ENCODE peak calls at places on chromosomes 7 and 10, in four cellular contexts. K, F, Z and C are unnamed samples.

GRCh38 chr10:11242443-11243386 is 225.0 kb downstream of the CELF2 start:
- DNase-seq in Z (no peak), F (no peak), K (no peak), C (no peak)

GRCh38 chr10:77687018-77687417 is 49.4 kb upstream of the KCNMA1 start:
- DNase-seq in K (no peak), Z (no peak), F (no peak), C (no peak)

GRCh38 chr10:47348138-47348651 is at the start of gene RBP3:
- DNase-seq in Z (no peak), F (no peak), K (no peak), C (no peak)

GRCh38 chr10:4501306-4501705 is 324.7 kb upstream of the AKR1E2 start:
- DNase-seq in Z (no peak), F (no peak), K (no peak), C (no peak)

GRCh38 chr7:94087664-94088352 is 83.7 kb upstream of the BET1 start:
- DNase-seq in Z (peak; percentile 60), K (peak; percentile 38), F (peak; percentile 15), C (peak; percentile 20)

GRCh38 chr7:112945046-112945445 is 141.6 kb downstream of the GPR85 start:
- DNase-seq in Z (no peak), F (no peak), K (no peak), C (no peak)

GRCh38 chr7:103573479-103574058 is 127.6 kb upstream of the SLC26A5 start:
- DNase-seq in F (no peak), Z (peak; percentile 8), K (no peak), C (no peak)

GRCh38 chr10:110426294-110427153 is 71.2 kb upstream of the DUSP5 start:
- DNase-seq in F (no peak), Z (no peak), K (no peak), C (no peak)

GRCh38 chr10:71831646-71832552 is 19.2 kb downstream of the PSAP start:
- DNase-seq in K (no peak), F (no peak), Z (no peak), C (no peak)

GRCh38 chr10:125209591-125210373 is 49.4 kb upstream of the CTBP2 start:
- DNase-seq in K (no peak), Z (no peak), F (no peak), C (no peak)

GRCh38 chr10:119341236-119342016 is 134.1 kb downstream of the GRK5 start:
- DNase-seq in F (no peak), Z (no peak), K (no peak), C (no peak)

GRCh38 chr10:119970107-119970506 is 77.6 kb downstream of the SEC23IP start:
- DNase-seq in F (no peak), K (no peak), Z (no peak), C (no peak)

GRCh38 chr7:149133311-149133710 is 7.2 kb upstream of the ZNF425 start:
- DNase-seq in F (no peak), Z (no peak), K (no peak), C (no peak)

GRCh38 chr7:34320926-34321609 is 336.9 kb upstream of the NPSR1 start:
- DNase-seq in K (peak; percentile 67), Z (peak; percentile 19), F (peak; percentile 17), C (no peak)

GRCh38 chr7:48176356-48176893 is 5.2 kb downstream of the ABCA13 start:
- DNase-seq in Z (no peak), F (no peak), K (no peak), C (no peak)

GRCh38 chr10:70106958-70107791 is 25.4 kb downstream of the AIFM2 start:
- DNase-seq in F (no peak), K (peak; percentile 61), Z (no peak), C (peak; percentile 38)

GRCh38 chr7:113078321-113078720 is 8.3 kb downstream of the GPR85 start:
- DNase-seq in K (no peak), Z (no peak), F (no peak), C (no peak)

GRCh38 chr7:128453836-128454804 is 1.6 kb upstream of the HILPDA start:
- DNase-seq in K (peak; percentile 75), Z (no peak), F (no peak), C (peak; percentile 65)

GRCh38 chr10:76736848-76737495 is 900.6 kb downstream of the KCNMA1 start:
- DNase-seq in K (no peak), Z (no peak), F (no peak), C (no peak)

GRCh38 chr7:151708610-151709009 is 168.3 kb downstream of the PRKAG2 start:
- DNase-seq in K (no peak), F (no peak), Z (no peak), C (no peak)

GRCh38 chr10:85532821-85533220 is 833.8 kb downstream of the GRID1 start:
- DNase-seq in F (no peak), K (no peak), Z (no peak), C (no peak)

GRCh38 chr10:3764626-3765375 is 20.2 kb downstream of the KLF6 start:
- DNase-seq in Z (peak; percentile 50), K (no peak), F (peak; percentile 41), C (no peak)

GRCh38 chr7:151696738-151697514 is 177.2 kb upstream of the RHEB start:
- DNase-seq in F (no peak), Z (no peak), K (no peak), C (no peak)

GRCh38 chr10:34580643-34581042 is 234.5 kb downstream of the PARD3 start:
- DNase-seq in K (no peak), Z (no peak), F (no peak), C (no peak)